ENCODE peak calls at places on chromosomes 12 and 14, in eight cellular contexts. T, E, S, B, R, M, P and X are unnamed samples.

GRCh38 chr12:26853303-26854027 is 20.5 kb upstream of the ITPR2 start:
- DNase-seq in M (peak), P (peak), R (peak), E (peak), B (peak), T (peak), S (peak), X (peak)

GRCh38 chr12:307406-307805 is 44.8 kb upstream of the SLC6A13 start:
- DNase-seq in B (no peak), T (no peak), R (no peak), E (no peak), M (no peak), S (no peak), P (no peak), X (no peak)

GRCh38 chr12:103673891-103674375 is 86.9 kb downstream of the STAB2 start:
- DNase-seq in R (peak), E (no peak), B (no peak), P (no peak), T (no peak), M (no peak), S (no peak), X (no peak)

GRCh38 chr14:57725399-57726077 is 140.4 kb downstream of the SLC35F4 start:
- DNase-seq in E (no peak), S (no peak), P (peak), R (no peak), B (peak), M (no peak), T (no peak), X (no peak)

GRCh38 chr12:65787056-65787855 is 37.0 kb upstream of the HMGA2 start:
- DNase-seq in T (no peak), P (no peak), S (no peak), E (no peak), M (no peak), B (no peak), R (no peak), X (no peak)

GRCh38 chr14:95545769-95546168 is 10.9 kb downstream of the GLRX5 start:
- DNase-seq in R (no peak), B (peak), M (no peak), T (no peak), P (peak), S (no peak), E (no peak), X (no peak)

GRCh38 chr14:69708586-69709169 is 58.3 kb upstream of the SRSF5 start:
- DNase-seq in E (no peak), T (peak), S (no peak), R (no peak), B (no peak), P (no peak), M (no peak), X (no peak)

GRCh38 chr14:69814397-69814796 is 17.4 kb upstream of the SLC10A1 start:
- DNase-seq in P (no peak), R (no peak), S (no peak), B (no peak), E (no peak), M (no peak), T (no peak), X (no peak)

GRCh38 chr12:52794479-52795331 is 1.2 kb downstream of the KRT3 start:
- DNase-seq in B (no peak), P (peak), E (no peak), R (no peak), S (no peak), T (no peak), M (no peak), X (no peak)

GRCh38 chr14:57974896-57975295 is 109.0 kb upstream of the SLC35F4 start:
- DNase-seq in R (no peak), E (no peak), P (no peak), M (no peak), B (no peak), T (no peak), S (no peak), X (no peak)

GRCh38 chr14:24080888-24081738 is 9.8 kb downstream of the CPNE6 start:
- DNase-seq in P (peak), R (peak), M (peak), E (peak), T (no peak), B (peak), S (peak), X (peak)

GRCh38 chr12:57772429-57773322 is at the start of gene EEF1AKMT3:
- DNase-seq in B (peak), T (no peak), P (peak), E (no peak), S (peak), R (peak), M (peak), X (no peak)

GRCh38 chr14:103058209-103059055 is 1.1 kb upstream of the CDC42BPB start:
- DNase-seq in P (no peak), M (no peak), R (no peak), E (no peak), B (peak), T (no peak), S (no peak), X (no peak)
- H3K4me3 ChIP-seq in P (peak), M (no peak), R (peak), E (no peak), B (peak), T (peak), S (peak), X (peak)

GRCh38 chr14:92686763-92687427 is 61.5 kb downstream of the LGMN start:
- DNase-seq in B (peak), R (peak), E (peak), T (peak), M (peak), S (peak), P (peak), X (peak)
- H3K4me3 ChIP-seq in B (no peak), R (peak), E (no peak), T (peak), M (peak), S (no peak), P (no peak), X (no peak)

GRCh38 chr12:30110505-30110904 is 326.8 kb upstream of the TMTC1 start:
- DNase-seq in T (no peak), P (no peak), M (no peak), E (no peak), S (no peak), B (no peak), R (no peak), X (no peak)
- H3K4me3 ChIP-seq in T (no peak), P (no peak), M (no peak), E (no peak), S (no peak), B (no peak), R (no peak), X (no peak)

DNA sequence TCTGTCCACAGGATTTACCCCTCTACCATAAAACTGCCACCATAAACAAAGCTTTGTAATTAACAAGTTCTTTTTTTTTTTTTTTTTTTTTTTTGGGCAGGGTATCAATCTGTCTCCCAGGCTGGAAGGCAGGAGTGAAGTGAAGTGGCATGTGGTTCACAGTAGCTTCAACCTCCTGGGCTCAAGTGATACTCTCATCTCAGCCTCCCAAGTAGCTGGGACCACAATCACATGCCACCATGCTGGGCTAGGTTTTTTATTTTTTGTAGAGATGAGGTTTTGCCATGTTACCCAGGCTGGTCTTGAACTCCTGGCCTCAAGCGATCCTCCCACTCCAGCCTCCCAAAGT is 61.1 kb upstream of the NUDT4 start:
- DNase-seq in E (no peak), R (no peak), B (no peak), P (no peak), M (no peak), S (no peak), T (no peak), X (no peak)
- H3K4me3 ChIP-seq in E (no peak), R (no peak), B (no peak), P (no peak), M (no peak), S (no peak), T (no peak), X (no peak)

GRCh38 chr12:6569786-6570185 is 1.7 kb upstream of the NOP2 start:
- DNase-seq in E (no peak), B (no peak), R (no peak), P (no peak), S (no peak), M (no peak), T (no peak), X (no peak)
- H3K4me3 ChIP-seq in E (no peak), B (no peak), R (no peak), P (no peak), S (no peak), M (no peak), T (no peak), X (no peak)

DNA sequence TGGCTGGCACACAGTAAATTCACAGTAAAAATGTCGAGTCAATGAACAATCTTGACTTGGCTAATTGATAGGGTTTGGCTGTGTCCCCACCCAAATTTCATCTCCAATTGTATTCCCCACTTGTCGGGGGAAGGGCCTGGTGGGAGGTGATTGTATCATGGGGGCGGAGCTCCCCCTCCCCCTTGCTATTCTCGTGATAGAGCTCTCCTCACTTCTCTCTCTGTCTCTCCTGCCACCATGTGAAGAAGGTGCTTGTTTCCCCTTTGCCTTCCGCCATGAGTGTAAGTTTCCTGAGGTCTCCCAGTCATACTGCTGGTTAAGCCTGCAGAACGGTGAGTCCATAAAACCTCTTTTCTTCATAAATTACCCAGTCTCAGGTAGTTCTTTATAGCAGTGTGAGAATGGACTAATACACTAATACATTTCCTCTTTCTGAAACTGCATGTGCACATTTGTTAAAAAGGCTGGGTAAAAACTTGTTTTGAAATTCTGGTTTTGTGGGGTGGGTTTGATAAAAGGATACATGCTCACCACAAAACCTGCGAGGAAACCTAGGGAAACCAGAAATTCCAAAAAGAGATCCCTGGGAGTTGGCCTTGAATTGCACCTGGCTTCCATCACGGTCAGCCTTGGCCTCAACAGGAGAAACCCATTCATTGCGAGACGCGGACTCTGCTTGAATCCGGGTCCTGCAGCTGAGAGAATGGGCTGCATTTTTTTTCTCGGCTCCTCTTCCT is 16.2 kb upstream of the MYL2 start:
- DNase-seq in M (no peak), T (no peak), E (no peak), B (no peak), S (no peak), R (no peak), P (no peak), X (no peak)
- H3K4me3 ChIP-seq in M (no peak), T (no peak), E (no peak), B (no peak), S (no peak), R (no peak), P (no peak), X (no peak)

DNA sequence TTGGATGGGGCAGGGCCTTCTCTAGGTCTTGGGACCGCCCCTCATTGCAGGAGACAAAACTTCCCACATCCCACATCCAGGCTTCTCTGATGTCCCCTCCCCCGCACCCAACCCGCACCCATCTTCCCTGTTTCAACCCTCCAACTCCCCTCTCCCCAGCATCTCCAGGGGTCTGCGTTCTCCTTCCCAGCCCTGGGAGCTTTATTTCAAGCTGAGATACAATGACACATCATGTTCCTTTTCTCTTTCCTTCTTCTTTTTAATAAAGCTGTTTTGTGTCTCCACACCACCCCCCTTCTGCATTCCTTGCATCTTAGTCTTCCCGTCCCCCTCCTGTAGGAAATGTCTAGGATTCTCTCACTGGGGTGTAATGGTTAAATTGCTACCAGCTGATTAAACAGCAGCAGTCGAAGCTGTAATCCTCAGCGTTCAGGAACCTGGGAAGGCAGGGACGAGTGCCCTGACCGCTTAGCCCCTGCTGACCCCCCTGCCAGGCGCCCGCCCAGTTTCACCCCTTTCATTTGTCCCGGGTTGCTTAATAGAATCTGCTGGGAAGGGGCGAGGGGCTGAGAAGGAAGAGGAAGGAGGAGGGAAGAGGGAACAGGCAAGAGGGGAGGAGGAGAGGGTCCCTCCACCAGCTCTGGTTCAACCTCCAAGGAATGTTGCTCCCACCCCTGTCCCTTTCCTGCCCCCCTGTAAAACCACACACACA is 104.4 kb upstream of the MED13L start:
- DNase-seq in M (no peak), S (no peak), P (peak), T (peak), B (peak), R (no peak), E (no peak), X (no peak)
- H3K4me3 ChIP-seq in M (no peak), S (no peak), P (no peak), T (no peak), B (no peak), R (no peak), E (no peak), X (no peak)

GRCh38 chr12:12636641-12637040 is 25.0 kb downstream of the CREBL2 start:
- DNase-seq in E (no peak), P (no peak), T (no peak), R (no peak), B (no peak), S (no peak), M (no peak), X (no peak)

GRCh38 chr12:12630850-12631249 is 19.2 kb downstream of the CREBL2 start:
- DNase-seq in M (no peak), P (no peak), E (no peak), T (no peak), B (no peak), R (no peak), S (no peak), X (no peak)

GRCh38 chr12:12641650-12642049 is 30.0 kb downstream of the CREBL2 start:
- DNase-seq in R (no peak), S (no peak), M (no peak), E (no peak), P (no peak), T (no peak), B (no peak), X (no peak)

GRCh38 chr12:12635651-12636050 is 24.0 kb downstream of the CREBL2 start:
- DNase-seq in R (no peak), M (no peak), S (no peak), E (no peak), B (no peak), T (no peak), P (no peak), X (no peak)
- H3K4me3 ChIP-seq in R (no peak), M (no peak), S (no peak), E (no peak), B (no peak), T (no peak), P (no peak), X (no peak)